ENCODE peak calls at places on chromosome 21, in nine cellular contexts. B, P, V, U, R, G, C, S and D are unnamed samples.

GRCh38 chr21:45139473-45139872 is 65.1 kb downstream of the ADARB1 start:
- DNase-seq in B (no peak), P (no peak), V (no peak), U (no peak), R (no peak), G (no peak), C (no peak), S (no peak), D (no peak)

GRCh38 chr21:38330671-38331070 is 73.9 kb downstream of the KCNJ15 start:
- DNase-seq in B (no peak), P (no peak), V (no peak), U (no peak), R (no peak), G (no peak), C (no peak), S (no peak), D (no peak)

GRCh38 chr21:44657635-44658183 is at the start of gene KRTAP12-3:
- DNase-seq in B (no peak), P (no peak), V (no peak), U (peak), R (no peak), G (no peak), C (peak), S (no peak), D (no peak)

GRCh38 chr21:35506352-35506751 is 457.2 kb upstream of the RUNX1 start:
- DNase-seq in B (peak), P (no peak), V (no peak), U (no peak), R (no peak), G (no peak), C (no peak), S (no peak), D (no peak)

GRCh38 chr21:20647603-20648002 is 350.6 kb upstream of the NCAM2 start:
- DNase-seq in B (peak), P (no peak), V (no peak), U (no peak), R (no peak), G (no peak), C (no peak), S (peak), D (no peak)

GRCh38 chr21:35345954-35346353 is 296.9 kb upstream of the RUNX1 start:
- DNase-seq in B (no peak), P (no peak), V (no peak), U (no peak), R (no peak), G (no peak), C (no peak), S (no peak), D (no peak)

GRCh38 chr21:33401617-33401967 is 1.6 kb upstream of the IFNGR2 start:
- DNase-seq in B (no peak), P (no peak), V (no peak), U (no peak), R (no peak), G (no peak), C (no peak), S (no peak), D (peak)

GRCh38 chr21:46096596-46096981 is 1.3 kb upstream of the COL6A2 start:
- DNase-seq in B (no peak), P (no peak), V (no peak), U (peak), R (no peak), G (no peak), C (peak), S (no peak), D (no peak)

GRCh38 chr21:41559658-41560599 is 52.0 kb upstream of the TMPRSS2 start:
- DNase-seq in B (no peak), P (no peak), V (no peak), U (no peak), R (no peak), G (no peak), C (no peak), S (peak), D (no peak)